ENCODE peak calls at places on chromosomes 1 and 21, in seven cellular contexts. J, A, K, U, X, V and P are unnamed samples.

GRCh38 chr1:229757226-229757625 is 131.2 kb downstream of the URB2 start:
- DNase-seq in X (no peak), A (no peak), J (no peak), V (no peak), K (no peak), U (no peak), P (no peak)

GRCh38 chr1:186985889-186986491 is 157.2 kb downstream of the PLA2G4A start:
- DNase-seq in K (peak), J (peak), X (peak), U (peak), V (no peak), A (no peak), P (no peak)

GRCh38 chr1:229108598-229109201 is 162.2 kb upstream of the RAB4A start:
- DNase-seq in U (peak), J (no peak), X (no peak), A (no peak), V (no peak), K (no peak), P (no peak)

GRCh38 chr21:17270234-17270633 is 242.6 kb upstream of the CXADR start:
- DNase-seq in J (peak), X (peak), A (no peak), K (peak), V (no peak), U (peak), P (no peak)

GRCh38 chr1:66752000-66752592 is at the start of gene DYNLT5:
- DNase-seq in K (peak), X (peak), V (peak), J (peak), U (peak), A (peak), P (peak)

GRCh38 chr1:104082221-104082620 is 332.5 kb downstream of the AMY1C start:
- DNase-seq in K (no peak), V (no peak), A (no peak), U (no peak), J (no peak), X (no peak), P (no peak)

GRCh38 chr1:209008586-209008985 is 574.9 kb upstream of the CAMK1G start:
- DNase-seq in U (no peak), X (no peak), V (no peak), K (no peak), J (no peak), A (no peak), P (no peak)

GRCh38 chr1:22537441-22538139 is 25.7 kb upstream of the EPHA8 start:
- DNase-seq in U (no peak), V (no peak), K (no peak), J (no peak), A (no peak), X (no peak), P (no peak)

GRCh38 chr1:33430751-33431593 is at the start of gene PHC2:
- DNase-seq in A (peak), J (peak), V (peak), X (peak), U (peak), K (peak), P (peak)

GRCh38 chr1:198018529-198018928 is 101.4 kb downstream of the LHX9 start:
- DNase-seq in J (peak), X (peak), K (peak), V (no peak), A (no peak), U (no peak), P (no peak)

GRCh38 chr1:40421348-40421693 is 29.0 kb upstream of the ZFP69B start:
- DNase-seq in K (no peak), U (no peak), A (no peak), X (no peak), J (no peak), V (no peak), P (no peak)

GRCh38 chr1:91693542-91693941 is 192.4 kb downstream of the TGFBR3 start:
- DNase-seq in J (peak), A (no peak), X (peak), U (no peak), K (no peak), V (no peak), P (no peak)

GRCh38 chr1:47931395-47931794 is 65.8 kb downstream of the TRABD2B start:
- DNase-seq in A (no peak), U (peak), X (no peak), K (no peak), V (no peak), J (no peak), P (no peak)

GRCh38 chr1:30745156-30745833 is 12.3 kb downstream of the LAPTM5 start:
- DNase-seq in A (no peak), V (no peak), U (no peak), X (no peak), K (no peak), J (no peak), P (no peak)

GRCh38 chr1:21574464-21575151 is 65.4 kb downstream of the ALPL start:
- DNase-seq in J (no peak), K (no peak), V (peak), U (peak), A (peak), X (peak), P (no peak)

DNA sequence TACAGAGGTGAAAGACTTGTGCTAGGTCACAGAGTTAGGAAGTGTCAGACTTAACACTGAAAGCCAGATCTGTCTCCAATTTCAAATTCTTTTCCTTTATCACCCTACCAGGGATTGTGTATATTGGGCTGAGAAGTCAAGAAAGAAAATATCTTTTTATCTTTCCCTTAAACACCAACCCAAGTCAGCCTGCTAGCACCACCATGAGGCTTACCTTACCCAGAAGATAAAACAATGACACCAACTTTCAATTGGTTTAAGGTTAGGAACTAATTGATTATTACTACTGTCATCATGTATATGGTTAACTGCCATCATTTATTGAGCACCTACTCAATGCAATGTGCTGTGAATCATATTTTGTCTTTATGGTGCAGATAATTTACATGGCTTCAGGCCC is 178.9 kb upstream of the FOXD3 start:
- DNase-seq in J (no peak), U (no peak), A (no peak), V (no peak), K (no peak), X (no peak), P (no peak)
- TF ChIP-seq CTCF in J (no peak), U (no peak), A (no peak), V (no peak), K (peak), X (no peak), P (peak)

DNA sequence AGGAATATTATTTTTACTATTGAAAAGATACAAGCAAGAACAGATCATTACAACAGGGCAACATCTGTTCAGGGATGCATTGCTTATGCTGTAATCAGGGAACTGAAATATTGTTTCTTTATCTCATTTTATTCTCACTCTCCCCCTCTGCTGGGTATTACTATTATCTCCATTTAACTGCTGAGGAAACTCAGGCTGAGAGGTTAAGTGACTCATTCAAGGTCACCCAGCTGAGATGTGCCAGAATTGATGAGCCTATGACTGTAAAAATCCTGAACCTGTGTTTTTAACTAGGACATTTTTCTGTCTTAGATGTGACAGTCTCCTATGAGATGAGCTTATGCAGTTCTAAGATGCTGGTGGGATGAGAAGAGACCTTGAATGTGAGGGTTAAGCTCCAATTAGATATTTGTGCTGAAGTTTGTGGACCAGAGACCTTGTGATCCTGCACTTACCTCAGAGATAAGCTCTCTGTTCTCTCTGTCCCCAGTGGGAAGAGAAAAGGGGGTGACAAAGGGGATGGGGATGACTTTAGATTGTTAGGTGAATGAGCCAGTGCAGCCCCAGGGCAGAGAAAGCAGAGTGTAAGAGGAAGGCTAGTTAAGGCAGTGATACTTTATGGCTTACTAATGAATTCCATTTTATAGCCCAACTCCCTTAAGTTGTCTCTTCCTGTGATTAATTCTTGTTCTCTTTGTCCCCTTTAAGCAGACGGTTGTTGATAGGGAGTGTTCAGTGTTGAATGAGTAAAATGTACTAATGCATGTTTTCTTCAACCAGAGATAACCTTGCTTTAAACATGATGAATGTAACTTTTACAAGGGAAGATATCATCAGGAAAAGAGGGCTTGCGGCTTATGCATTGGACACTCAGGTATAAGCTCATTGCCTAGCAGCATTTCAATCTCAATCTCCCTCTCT is 111.4 kb downstream of the HLX start:
- DNase-seq in U (no peak), K (peak), A (no peak), J (peak), X (peak), V (no peak), P (no peak)
- TF ChIP-seq CTCF in U (no peak), K (peak), A (no peak), J (peak), X (peak), V (peak), P (no peak)

DNA sequence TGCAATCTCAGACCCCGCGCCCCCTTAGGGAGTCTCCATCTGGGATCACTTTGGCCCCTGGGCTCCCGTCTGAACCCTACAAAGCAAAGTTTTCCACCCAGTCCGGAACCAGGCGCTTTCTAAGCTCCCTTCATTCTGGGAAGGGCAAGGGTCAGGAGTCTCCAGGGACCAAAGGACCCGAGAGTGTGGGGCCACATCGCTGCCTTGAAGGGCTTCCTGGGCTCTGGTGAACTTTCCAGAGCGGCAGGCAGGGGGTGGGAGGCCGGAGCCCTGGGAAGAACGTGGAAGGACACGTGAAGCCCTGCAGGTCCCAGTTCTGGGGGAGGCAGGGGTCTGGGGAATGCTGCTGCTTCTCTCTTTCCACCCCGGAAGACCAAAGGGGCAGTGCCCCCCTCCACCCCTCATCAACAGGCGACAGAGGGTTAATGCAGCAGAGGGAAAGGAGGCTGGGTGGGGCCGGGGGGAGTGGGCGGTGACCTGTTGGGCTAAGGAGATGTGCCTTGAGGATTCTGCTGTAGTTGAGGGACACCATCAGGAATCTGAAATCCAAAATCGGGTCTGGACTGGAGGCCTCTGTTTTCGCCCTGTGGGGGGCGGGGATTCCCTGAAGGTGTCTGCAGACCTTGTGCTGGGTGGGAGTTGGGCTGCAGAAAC is 734 bp downstream of the CDK18 start:
- DNase-seq in A (no peak), J (no peak), K (no peak), X (no peak), V (peak), U (peak), P (no peak)
- TF ChIP-seq CTCF in A (no peak), J (no peak), K (peak), X (no peak), V (peak), U (no peak), P (no peak)

DNA sequence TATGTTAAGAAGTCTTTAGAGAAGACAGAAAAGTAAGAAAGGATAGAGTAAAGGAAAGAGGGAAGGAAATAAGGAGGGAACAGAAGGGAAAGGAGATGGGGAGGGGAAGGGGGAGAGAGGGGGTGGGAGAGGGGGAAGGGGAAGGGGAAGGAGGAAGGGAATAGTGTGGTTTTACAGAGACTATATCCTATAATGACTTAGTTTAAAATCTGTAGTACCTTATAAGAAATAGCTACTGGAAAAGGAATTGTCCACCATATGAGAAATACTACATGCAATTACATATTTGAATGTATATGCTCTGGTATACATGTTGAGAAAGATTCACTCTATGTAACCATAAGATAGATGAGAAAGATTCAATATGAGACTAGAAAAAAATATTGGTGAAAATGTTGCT is 1042.3 kb downstream of the BRINP3 start:
- DNase-seq in U (no peak), V (no peak), J (no peak), A (no peak), X (no peak), K (no peak), P (no peak)
- TF ChIP-seq CTCF in U (no peak), V (no peak), J (no peak), A (no peak), X (no peak), K (no peak), P (no peak)

DNA sequence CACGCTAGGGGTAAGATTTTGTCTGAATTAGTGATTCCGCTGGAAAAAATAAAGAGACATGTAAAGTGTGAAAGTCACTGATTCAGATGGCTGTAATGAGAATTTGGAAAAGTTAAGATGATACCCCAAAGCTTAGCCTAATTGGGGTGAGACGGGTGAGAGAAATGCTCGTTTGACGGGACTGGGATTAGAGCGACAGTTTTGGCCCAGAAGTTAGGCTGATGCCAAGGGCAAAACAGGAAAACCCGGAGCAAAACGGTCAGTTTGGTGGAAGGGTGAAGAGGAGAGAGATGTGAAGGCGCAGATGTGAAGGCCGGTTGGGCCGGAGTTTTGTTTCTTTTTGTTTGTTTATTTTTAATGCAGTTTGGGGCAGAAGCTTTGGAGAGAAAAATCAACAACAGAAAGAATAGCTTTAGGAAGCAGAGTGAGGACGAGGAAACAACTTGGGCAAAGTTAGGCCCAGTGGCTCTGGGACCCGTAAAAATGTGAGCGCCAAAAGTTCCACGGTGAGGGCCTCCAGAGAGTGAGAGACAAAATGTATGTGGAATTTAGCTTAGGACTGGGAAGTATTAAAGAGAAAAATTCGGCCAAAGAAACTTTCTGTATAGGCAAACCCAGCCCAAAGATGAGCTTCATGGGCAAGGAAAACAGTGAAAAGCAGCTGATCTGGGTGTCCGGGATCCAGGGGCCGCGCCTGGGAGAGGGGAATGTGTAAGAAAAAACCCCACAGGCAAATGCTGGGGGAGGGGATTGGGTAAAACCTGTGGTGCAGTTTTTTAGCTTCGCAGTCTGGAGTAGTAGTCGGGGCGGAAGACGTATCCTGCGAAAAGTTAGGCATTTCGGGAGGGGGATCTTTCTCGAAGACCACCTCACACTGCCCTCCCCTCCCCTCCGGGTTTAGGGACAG is 1.2 kb downstream of the DMRTA2 start:
- DNase-seq in X (no peak), V (peak), J (no peak), A (no peak), K (no peak), U (peak), P (no peak)
- TF ChIP-seq CTCF in X (no peak), V (no peak), J (no peak), A (no peak), K (no peak), U (no peak), P (no peak)

GRCh38 chr1:154353966-154354365 is 28.6 kb downstream of the ATP8B2 start:
- DNase-seq in K (no peak), V (no peak), X (no peak), J (no peak), U (no peak), A (no peak), P (no peak)

GRCh38 chr1:154353460-154353904 is 28.2 kb downstream of the ATP8B2 start:
- DNase-seq in K (no peak), A (no peak), X (peak), J (peak), U (peak), V (no peak), P (no peak)

GRCh38 chr1:154351363-154352068 is 26.2 kb downstream of the ATP8B2 start:
- DNase-seq in U (no peak), X (no peak), A (no peak), K (no peak), V (no peak), J (no peak), P (no peak)

GRCh38 chr1:154352245-154352580 is 26.9 kb downstream of the ATP8B2 start:
- DNase-seq in J (no peak), U (peak), A (no peak), X (no peak), K (no peak), V (no peak), P (no peak)

GRCh38 chr1:154352581-154353459 is 27.5 kb downstream of the ATP8B2 start:
- DNase-seq in X (peak), U (peak), A (peak), J (peak), K (no peak), V (peak), P (peak)
- TF ChIP-seq CTCF in X (no peak), U (no peak), A (no peak), J (no peak), K (peak), V (no peak), P (peak)

GRCh38 chr1:25695066-25695990 is 78.7 kb downstream of the MAN1C1 start:
- DNase-seq in U (peak), K (peak), V (peak), J (peak), X (peak), A (no peak), P (no peak)
- TF ChIP-seq CTCF in U (peak), K (peak), V (peak), J (peak), X (peak), A (no peak), P (peak)